ENCODE peak calls at places on chromosome 11, in eight cellular contexts. K is left lung; W is mucosa of descending colon; E is neuronal stem cell; N is effector memory CD4-positive, alpha-beta T cell; S is transverse colon; H is breast epithelium; O is lower lobe of right lung. R is an unnamed sample.

GRCh38 chr11:129190087-129190486 is 2.0 kb downstream of the ARHGAP32 start:
- DNase-seq in W (peak; percentile 27), E (no peak), S (peak; percentile 13), O (no peak), K (no peak), H (no peak), N (no peak), R (no peak)

GRCh38 chr11:3905080-3905953 is 49.9 kb downstream of the STIM1 start:
- DNase-seq in H (peak; percentile 88), O (peak; percentile 57), W (peak; percentile 44), K (no peak), N (peak; percentile 31), S (peak; percentile 45), E (no peak), R (peak; percentile 97)

GRCh38 chr11:119728226-119728626 is 774 bp downstream of the NECTIN1 start:
- DNase-seq in S (peak; percentile 25), K (no peak), H (no peak), N (no peak), W (no peak), E (peak; percentile 26), O (no peak), R (no peak)

GRCh38 chr11:34823197-34823596 is 93.0 kb downstream of the APIP start:
- DNase-seq in K (no peak), E (no peak), H (peak; percentile 23), O (no peak), W (no peak), N (no peak), S (no peak), R (no peak)

GRCh38 chr11:2808850-2809847 is 76.4 kb downstream of the CDKN1C start:
- DNase-seq in K (no peak), S (peak; percentile 6), H (no peak), E (no peak), O (peak; percentile 32), W (no peak), N (no peak), R (no peak)

GRCh38 chr11:1832181-1832988 is 2.4 kb upstream of the SYT8 start:
- DNase-seq in S (peak; percentile 67), O (peak; percentile 70), K (peak; percentile 60), W (peak; percentile 76), H (no peak), N (peak; percentile 56), E (peak; percentile 67), R (no peak)

GRCh38 chr11:132772712-132773545 is 759.4 kb downstream of the OPCML start:
- DNase-seq in N (no peak), K (no peak), E (peak; percentile 24), H (no peak), W (no peak), O (no peak), S (no peak), R (no peak)

GRCh38 chr11:125588505-125588904 is 4.1 kb upstream of the STT3A start:
- DNase-seq in K (no peak), E (no peak), H (no peak), W (no peak), O (no peak), S (no peak), N (no peak), R (no peak)

GRCh38 chr11:116412118-116412889 is 360.5 kb downstream of the BUD13 start:
- DNase-seq in W (no peak), E (no peak), H (no peak), N (no peak), O (no peak), S (no peak), K (no peak), R (peak; percentile 50)

GRCh38 chr11:123360267-123360936 is 69.7 kb upstream of the GRAMD1B start:
- DNase-seq in K (no peak), O (no peak), W (no peak), S (no peak), N (no peak), E (no peak), H (no peak), R (no peak)

GRCh38 chr11:77137421-77137820 is 9.4 kb downstream of the MYO7A start:
- DNase-seq in H (no peak), W (no peak), E (no peak), S (no peak), N (no peak), O (no peak), K (no peak), R (no peak)

GRCh38 chr11:65216830-65217229 is 35.1 kb downstream of the CAPN1 start:
- DNase-seq in S (no peak), H (no peak), W (no peak), E (no peak), O (no peak), N (no peak), K (no peak), R (no peak)

GRCh38 chr11:67492069-67492727 is 9.4 kb downstream of the AIP start:
- DNase-seq in O (no peak), W (no peak), H (no peak), K (no peak), N (no peak), E (no peak), S (no peak), R (no peak)
- H3K36me3 ChIP-seq in O (peaks cover 91% of the 10 kb centered on the region), W (peaks cover 3% of the 10 kb centered on the region), H (no peaks in the 10 kb centered on the region), K (peaks cover 97% of the 10 kb centered on the region), N (peaks cover 93% of the 10 kb centered on the region), E (peaks cover 89% of the 10 kb centered on the region), S (no peaks in the 10 kb centered on the region), R (peaks cover 5% of the 10 kb centered on the region)

DNA sequence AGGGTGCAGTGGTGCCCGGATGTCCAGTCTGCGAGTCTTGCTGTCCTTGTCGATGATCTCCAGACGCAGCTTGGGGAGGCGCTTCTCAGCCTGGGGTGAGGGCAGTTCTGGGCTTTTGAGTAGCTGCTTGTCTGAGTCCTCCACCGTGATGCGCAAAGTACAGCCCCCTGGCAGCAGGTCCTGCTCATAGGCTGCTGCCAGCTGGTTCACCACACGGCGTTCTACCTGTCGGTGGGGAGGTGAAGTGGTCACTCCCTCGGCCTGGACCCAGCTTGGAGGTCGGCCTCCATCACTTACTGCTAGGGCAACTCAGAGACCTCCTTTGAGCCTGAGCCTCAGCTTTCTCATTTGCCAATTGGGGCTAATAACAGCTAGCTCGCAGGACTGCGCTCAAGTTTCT is 49.4 kb upstream of the PHOX2A start:
- DNase-seq in S (no peak), E (no peak), K (no peak), H (peak; percentile 15), N (no peak), O (no peak), W (no peak), R (no peak)
- H3K36me3 ChIP-seq in S (no peaks in the 10 kb centered on the region), E (peaks cover 49% of the 10 kb centered on the region), K (peaks cover 60% of the 10 kb centered on the region), H (peaks cover 3% of the 10 kb centered on the region), N (peaks cover 24% of the 10 kb centered on the region), O (peaks cover 40% of the 10 kb centered on the region), W (no peaks in the 10 kb centered on the region), R (no peaks in the 10 kb centered on the region)

GRCh38 chr11:59658036-59658435 is 10.8 kb downstream of the PATL1 start:
- DNase-seq in S (no peak), O (no peak), N (no peak), E (no peak), W (no peak), H (no peak), K (no peak), R (no peak)

GRCh38 chr11:59654893-59655292 is 13.9 kb downstream of the PATL1 start:
- DNase-seq in N (no peak), E (no peak), W (no peak), H (no peak), K (no peak), S (no peak), O (no peak), R (no peak)

GRCh38 chr11:59660621-59661020 is 8.2 kb downstream of the PATL1 start:
- DNase-seq in H (no peak), E (no peak), K (no peak), N (no peak), W (no peak), S (no peak), O (no peak), R (no peak)

DNA sequence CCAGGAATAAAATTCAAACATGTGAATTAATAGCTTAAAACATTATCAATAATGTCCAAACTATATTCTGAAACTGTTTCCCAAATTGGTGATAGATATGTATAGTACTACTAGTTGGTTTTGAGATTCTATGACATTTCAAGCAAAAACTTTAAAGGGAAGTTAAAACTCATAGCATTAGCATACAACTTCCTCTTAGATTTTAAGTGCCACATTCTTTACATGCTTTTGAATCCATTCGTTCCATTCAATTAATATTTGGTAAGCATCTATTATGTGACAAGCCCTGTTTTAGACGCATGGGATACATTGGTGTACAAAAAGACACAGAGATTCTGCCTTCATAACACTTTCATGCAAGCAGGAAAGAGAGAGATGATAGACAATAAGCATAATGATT is 8.9 kb downstream of the PATL1 start:
- DNase-seq in K (no peak), S (no peak), O (no peak), W (no peak), E (no peak), H (no peak), N (no peak), R (no peak)
- H3K36me3 ChIP-seq in K (peaks cover 93% of the 10 kb centered on the region), S (peaks cover 1% of the 10 kb centered on the region), O (peaks cover 98% of the 10 kb centered on the region), W (peaks cover 11% of the 10 kb centered on the region), E (peaks cover 99% of the 10 kb centered on the region), H (peaks cover 10% of the 10 kb centered on the region), N (peaks cover 59% of the 10 kb centered on the region), R (peaks cover 7% of the 10 kb centered on the region)

DNA sequence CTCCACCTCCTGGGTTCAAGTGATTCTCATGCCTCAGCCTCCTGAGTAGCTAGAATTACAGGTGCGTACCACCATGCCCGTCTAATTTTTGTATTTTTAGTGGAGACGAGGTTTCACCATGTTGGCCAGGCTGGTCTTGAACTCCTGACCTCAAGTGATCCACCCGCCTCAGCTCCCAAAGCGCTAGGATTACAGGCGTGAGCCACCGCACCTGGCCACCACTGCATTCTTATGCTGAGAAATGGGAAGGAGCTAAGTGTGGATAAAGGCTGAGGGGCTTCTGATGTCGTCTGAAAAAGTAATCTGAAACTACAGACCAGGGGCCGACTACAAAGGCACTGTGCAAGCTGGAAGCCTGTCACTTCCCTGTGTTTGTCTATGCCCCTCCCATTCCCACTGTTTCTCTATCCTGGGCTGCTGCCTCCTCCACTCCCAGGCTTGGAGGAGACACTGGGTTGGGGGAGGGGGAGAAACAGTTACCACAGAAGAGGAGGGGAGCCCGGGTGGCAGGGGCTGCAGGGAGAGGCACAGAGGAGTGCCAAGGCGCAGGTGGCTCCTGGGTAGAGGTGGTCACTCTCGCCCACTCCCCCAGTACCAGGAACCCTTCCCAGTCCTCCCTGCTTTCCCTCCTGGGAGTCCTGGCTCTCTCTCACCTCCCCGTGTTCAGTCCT is 2.9 kb upstream of the MTA2 start:
- DNase-seq in N (no peak), S (no peak), E (peak; percentile 70), O (no peak), H (no peak), W (no peak), K (no peak), R (no peak)
- H3K36me3 ChIP-seq in N (peaks cover 27% of the 10 kb centered on the region), S (no peaks in the 10 kb centered on the region), E (peaks cover 28% of the 10 kb centered on the region), O (peaks cover 63% of the 10 kb centered on the region), H (no peaks in the 10 kb centered on the region), W (no peaks in the 10 kb centered on the region), K (peaks cover 63% of the 10 kb centered on the region), R (no peaks in the 10 kb centered on the region)

DNA sequence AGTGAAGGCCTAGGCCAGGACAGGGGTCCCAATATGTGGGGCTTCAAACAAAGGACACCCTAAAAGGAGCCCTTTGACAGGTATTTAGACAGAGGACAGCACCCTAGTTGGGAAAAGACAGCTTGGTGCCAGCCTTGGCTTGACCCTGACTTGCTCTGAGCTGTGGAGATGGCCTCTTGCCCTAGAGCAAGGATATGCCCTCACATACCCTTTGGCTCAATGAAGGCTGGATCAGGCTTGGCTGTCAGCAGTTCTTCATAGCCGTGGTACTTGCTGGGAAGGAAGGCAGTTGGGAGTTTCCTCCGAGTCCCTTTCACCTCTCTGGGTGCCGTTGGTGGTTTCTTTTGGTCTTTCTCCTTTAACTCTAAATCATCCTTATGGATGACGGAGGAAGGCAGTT is 96.2 kb downstream of the RNF169 start:
- DNase-seq in S (no peak), N (no peak), O (no peak), K (no peak), H (no peak), W (no peak), E (no peak), R (no peak)
- H3K36me3 ChIP-seq in S (no peaks in the 10 kb centered on the region), N (peaks cover 36% of the 10 kb centered on the region), O (peaks cover 45% of the 10 kb centered on the region), K (peaks cover 66% of the 10 kb centered on the region), H (peaks cover 8% of the 10 kb centered on the region), W (no peaks in the 10 kb centered on the region), E (peaks cover 79% of the 10 kb centered on the region), R (peaks cover 1% of the 10 kb centered on the region)

GRCh38 chr11:282630-283360 is 4.6 kb downstream of the NLRP6 start:
- DNase-seq in H (no peak), E (no peak), W (no peak), S (no peak), N (no peak), K (no peak), O (no peak), R (no peak)
- H3K36me3 ChIP-seq in H (no peaks in the 10 kb centered on the region), E (no peaks in the 10 kb centered on the region), W (no peaks in the 10 kb centered on the region), S (no peaks in the 10 kb centered on the region), N (no peaks in the 10 kb centered on the region), K (no peaks in the 10 kb centered on the region), O (no peaks in the 10 kb centered on the region), R (no peaks in the 10 kb centered on the region)

R was measured in kidney epithelial cell.